ENCODE peak calls at places on chromosome 16, in six cellular contexts. One of them, this sample, is unnamed.

GRCh38 chr16:53912155-53912554 is 208.2 kb downstream of the FTO start:
- DNase-seq in adrenal gland: no peak
- DNase-seq in tibial nerve: no peak
- DNase-seq in HL-60: no peak
- DNase-seq in BE2C: no peak
- DNase-seq in prostate gland: no peak
- DNase-seq in this sample: no peak

GRCh38 chr16:22787456-22788189 is 26.3 kb upstream of the HS3ST2 start:
- DNase-seq in adrenal gland: no peak
- DNase-seq in HL-60: peak; percentile 53
- DNase-seq in prostate gland: peak; percentile 29
- DNase-seq in tibial nerve: no peak
- DNase-seq in BE2C: peak; percentile 74
- DNase-seq in this sample: no peak

GRCh38 chr16:2432286-2432685 is 3.0 kb downstream of the CCNF start:
- DNase-seq in tibial nerve: no peak
- DNase-seq in HL-60: no peak
- DNase-seq in BE2C: no peak
- DNase-seq in adrenal gland: no peak
- DNase-seq in prostate gland: no peak
- DNase-seq in this sample: no peak

GRCh38 chr16:55056585-55057520 is 126.2 kb downstream of the IRX5 start:
- DNase-seq in HL-60: no peak
- DNase-seq in prostate gland: no peak
- DNase-seq in tibial nerve: no peak
- DNase-seq in adrenal gland: no peak
- DNase-seq in BE2C: peak; percentile 60
- DNase-seq in this sample: no peak

GRCh38 chr16:5041604-5042133 is 7.9 kb upstream of the NAGPA start:
- DNase-seq in tibial nerve: no peak
- DNase-seq in prostate gland: no peak
- DNase-seq in adrenal gland: no peak
- DNase-seq in BE2C: no peak
- DNase-seq in HL-60: no peak
- DNase-seq in this sample: no peak

GRCh38 chr16:76502555-76502954 is 225.4 kb downstream of the CNTNAP4 start:
- DNase-seq in BE2C: no peak
- DNase-seq in HL-60: no peak
- DNase-seq in adrenal gland: no peak
- DNase-seq in prostate gland: no peak
- DNase-seq in tibial nerve: no peak
- DNase-seq in this sample: no peak

GRCh38 chr16:31193874-31194273 is 8.7 kb downstream of the PYCARD start:
- DNase-seq in tibial nerve: no peak
- DNase-seq in prostate gland: no peak
- DNase-seq in adrenal gland: no peak
- DNase-seq in BE2C: no peak
- DNase-seq in HL-60: no peak
- DNase-seq in this sample: no peak

GRCh38 chr16:58031016-58031800 is 5.7 kb downstream of the MMP15 start:
- DNase-seq in BE2C: no peak
- DNase-seq in HL-60: peak; percentile 20
- DNase-seq in prostate gland: no peak
- DNase-seq in tibial nerve: no peak
- DNase-seq in adrenal gland: no peak
- DNase-seq in this sample: no peak

GRCh38 chr16:11386054-11386680 is 40.9 kb downstream of the RMI2 start:
- DNase-seq in tibial nerve: no peak
- DNase-seq in HL-60: no peak
- DNase-seq in prostate gland: no peak
- DNase-seq in BE2C: no peak
- DNase-seq in adrenal gland: no peak
- DNase-seq in this sample: no peak

GRCh38 chr16:61858996-61859395 is 177.2 kb downstream of the CDH8 start:
- DNase-seq in tibial nerve: no peak
- DNase-seq in HL-60: no peak
- DNase-seq in BE2C: no peak
- DNase-seq in adrenal gland: no peak
- DNase-seq in prostate gland: no peak
- DNase-seq in this sample: no peak

GRCh38 chr16:19524356-19524865 is 669 bp downstream of the CCP110 start:
- DNase-seq in tibial nerve: no peak
- DNase-seq in BE2C: no peak
- DNase-seq in adrenal gland: no peak
- DNase-seq in prostate gland: no peak
- DNase-seq in HL-60: no peak
- DNase-seq in this sample: no peak

GRCh38 chr16:54066451-54067056 is 220.0 kb downstream of the IRX3 start:
- DNase-seq in BE2C: no peak
- DNase-seq in tibial nerve: no peak
- DNase-seq in HL-60: no peak
- DNase-seq in adrenal gland: peak; percentile 53
- DNase-seq in prostate gland: no peak
- DNase-seq in this sample: no peak

GRCh38 chr16:88131256-88131655 is 180.0 kb downstream of the BANP start:
- DNase-seq in adrenal gland: no peak
- DNase-seq in tibial nerve: no peak
- DNase-seq in prostate gland: no peak
- DNase-seq in HL-60: no peak
- DNase-seq in BE2C: no peak
- DNase-seq in this sample: no peak

GRCh38 chr16:2426941-2427361 is 2.3 kb upstream of the CCNF start:
- DNase-seq in adrenal gland: no peak
- DNase-seq in tibial nerve: no peak
- DNase-seq in BE2C: peak; percentile 57
- DNase-seq in HL-60: no peak
- DNase-seq in prostate gland: no peak
- DNase-seq in this sample: no peak

GRCh38 chr16:78040396-78040795 is 18.0 kb downstream of the CLEC3A start:
- DNase-seq in tibial nerve: no peak
- DNase-seq in adrenal gland: no peak
- DNase-seq in HL-60: no peak
- DNase-seq in BE2C: no peak
- DNase-seq in prostate gland: no peak
- DNase-seq in this sample: no peak

GRCh38 chr16:78048319-78048718 is 26.0 kb downstream of the CLEC3A start:
- DNase-seq in prostate gland: no peak
- DNase-seq in tibial nerve: no peak
- DNase-seq in BE2C: no peak
- DNase-seq in adrenal gland: no peak
- DNase-seq in HL-60: no peak
- DNase-seq in this sample: no peak

DNA sequence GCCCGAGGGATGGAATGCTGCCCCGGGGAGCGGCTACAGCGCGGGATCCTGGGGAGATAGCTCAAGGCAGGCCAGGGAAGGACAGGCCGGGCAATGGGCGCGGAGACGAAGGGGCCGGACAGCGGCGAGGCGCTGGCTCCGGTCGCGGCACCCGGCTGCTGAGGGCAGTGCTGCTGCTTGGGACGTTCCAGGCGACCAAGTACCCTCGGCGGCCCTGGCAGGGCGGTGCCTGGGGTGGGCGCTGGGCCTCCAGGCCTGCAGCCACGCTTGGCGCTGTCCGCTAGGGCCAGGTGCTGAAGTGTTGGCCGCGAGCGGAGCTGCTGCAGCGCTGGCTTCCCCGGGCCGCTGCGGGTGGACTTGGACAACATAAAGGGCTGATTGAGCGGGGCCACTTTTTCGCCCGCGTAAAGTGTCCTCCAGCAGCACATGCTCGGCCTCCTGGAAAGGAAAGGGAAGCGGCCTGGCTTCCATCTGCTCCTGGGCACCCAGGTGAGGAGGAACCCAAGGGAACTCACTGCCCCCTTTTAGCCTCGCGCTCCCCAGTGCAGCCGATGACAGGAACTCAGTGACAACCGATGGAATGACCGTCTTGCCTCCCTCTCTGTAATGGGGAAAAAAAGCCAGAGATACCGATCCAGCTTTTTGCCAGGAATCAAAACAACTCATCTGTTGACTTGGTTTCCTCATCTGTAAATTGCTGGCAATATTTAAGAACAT is 23.7 kb downstream of the CLEC3A start:
- DNase-seq in HL-60: no peak
- DNase-seq in adrenal gland: peak; percentile 78
- DNase-seq in prostate gland: peak; percentile 47
- DNase-seq in BE2C: no peak
- DNase-seq in tibial nerve: no peak
- DNase-seq in this sample: peak; percentile 36
- TF ChIP-seq CTCF in HL-60: no peak
- TF ChIP-seq CTCF in adrenal gland: no peak
- TF ChIP-seq CTCF in prostate gland: no peak
- TF ChIP-seq CTCF in BE2C: no peak
- TF ChIP-seq CTCF in tibial nerve: no peak
- TF ChIP-seq CTCF in this sample: no peak

GRCh38 chr16:25051446-25052160 is 36.4 kb upstream of the ARHGAP17 start:
- DNase-seq in adrenal gland: no peak
- DNase-seq in BE2C: no peak
- DNase-seq in tibial nerve: no peak
- DNase-seq in prostate gland: no peak
- DNase-seq in HL-60: no peak
- DNase-seq in this sample: no peak
- H3K4me3 ChIP-seq in adrenal gland: no peak overlapping the region
- H3K4me3 ChIP-seq in BE2C: no peak overlapping the region
- H3K4me3 ChIP-seq in tibial nerve: peak overlapping the region; percentile 13
- H3K4me3 ChIP-seq in prostate gland: no peak overlapping the region
- H3K4me3 ChIP-seq in HL-60: no peak overlapping the region
- H3K4me3 ChIP-seq in this sample: no peak overlapping the region

GRCh38 chr16:66658143-66658859 is 38.2 kb downstream of the CMTM4 start:
- DNase-seq in HL-60: no peak
- DNase-seq in prostate gland: no peak
- DNase-seq in adrenal gland: no peak
- DNase-seq in tibial nerve: no peak
- DNase-seq in BE2C: no peak
- DNase-seq in this sample: no peak

GRCh38 chr16:66662445-66663194 is 33.9 kb downstream of the CMTM4 start:
- DNase-seq in adrenal gland: no peak
- DNase-seq in tibial nerve: no peak
- DNase-seq in prostate gland: no peak
- DNase-seq in BE2C: peak; percentile 42
- DNase-seq in HL-60: no peak
- DNase-seq in this sample: no peak

GRCh38 chr16:66658860-66659190 is 37.7 kb downstream of the CMTM4 start:
- DNase-seq in tibial nerve: no peak
- DNase-seq in prostate gland: no peak
- DNase-seq in HL-60: no peak
- DNase-seq in adrenal gland: no peak
- DNase-seq in BE2C: no peak
- DNase-seq in this sample: no peak

GRCh38 chr16:66661210-66661560 is 35.4 kb downstream of the CMTM4 start:
- DNase-seq in adrenal gland: no peak
- DNase-seq in BE2C: peak; percentile 38
- DNase-seq in tibial nerve: no peak
- DNase-seq in prostate gland: no peak
- DNase-seq in HL-60: no peak
- DNase-seq in this sample: no peak

DNA sequence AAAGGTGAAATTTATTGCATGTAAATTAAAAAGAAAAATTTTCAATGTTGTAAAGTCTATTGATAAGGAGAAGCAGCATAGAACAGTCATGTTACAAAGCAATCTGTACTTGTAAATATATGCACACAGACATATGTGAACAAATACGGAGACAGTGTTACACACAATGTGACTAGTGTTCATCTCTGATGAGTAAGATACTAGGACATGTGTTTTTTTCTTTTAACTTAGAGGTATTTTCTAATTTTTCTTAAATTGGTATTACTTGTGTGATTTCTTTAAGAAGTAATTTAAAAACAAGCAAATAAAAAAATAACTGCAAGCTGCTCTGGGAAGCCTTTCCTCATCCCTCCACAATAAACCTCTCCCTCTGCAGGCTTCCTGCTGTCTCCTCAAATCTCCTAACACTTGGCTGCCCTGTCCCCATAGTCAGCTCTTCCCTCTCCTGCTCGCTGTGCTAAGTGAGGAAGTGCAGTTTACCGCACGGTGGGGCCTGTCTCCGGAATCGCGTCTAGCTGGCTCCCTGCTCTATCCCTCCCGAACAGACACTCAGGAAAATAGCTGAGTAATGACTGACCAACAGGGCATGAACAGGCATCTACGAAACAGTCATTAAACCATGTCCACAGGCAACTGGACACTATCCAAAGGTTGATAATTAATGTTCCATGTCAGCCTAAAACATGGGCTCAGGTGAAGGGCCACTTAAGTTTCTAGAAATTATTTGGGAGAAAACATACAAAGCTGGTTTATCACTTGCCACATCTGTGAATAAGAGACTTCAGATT is 35.9 kb downstream of the CMTM4 start:
- DNase-seq in BE2C: peak; percentile 90
- DNase-seq in adrenal gland: peak; percentile 60
- DNase-seq in HL-60: no peak
- DNase-seq in prostate gland: peak; percentile 62
- DNase-seq in tibial nerve: peak; percentile 18
- DNase-seq in this sample: peak; percentile 46
- TF ChIP-seq CTCF in BE2C: peak; percentile 47
- TF ChIP-seq CTCF in adrenal gland: peak; percentile 18
- TF ChIP-seq CTCF in HL-60: no peak
- TF ChIP-seq CTCF in prostate gland: no peak
- TF ChIP-seq CTCF in tibial nerve: no peak
- TF ChIP-seq CTCF in this sample: no peak

GRCh38 chr16:86511317-86512161 is 1.2 kb downstream of the FOXF1 start:
- DNase-seq in prostate gland: no peak
- DNase-seq in BE2C: no peak
- DNase-seq in adrenal gland: no peak
- DNase-seq in HL-60: no peak
- DNase-seq in tibial nerve: no peak
- DNase-seq in this sample: no peak

GRCh38 chr16:86514656-86515376 is 4.5 kb downstream of the FOXF1 start:
- DNase-seq in tibial nerve: no peak
- DNase-seq in adrenal gland: no peak
- DNase-seq in BE2C: no peak
- DNase-seq in HL-60: no peak
- DNase-seq in prostate gland: no peak
- DNase-seq in this sample: no peak

GRCh38 chr16:86512301-86512859 is 2.1 kb downstream of the FOXF1 start:
- DNase-seq in BE2C: no peak
- DNase-seq in adrenal gland: no peak
- DNase-seq in HL-60: no peak
- DNase-seq in prostate gland: no peak
- DNase-seq in tibial nerve: no peak
- DNase-seq in this sample: no peak

GRCh38 chr16:86513471-86514277 is 3.3 kb downstream of the FOXF1 start:
- DNase-seq in adrenal gland: no peak
- DNase-seq in tibial nerve: no peak
- DNase-seq in HL-60: no peak
- DNase-seq in prostate gland: no peak
- DNase-seq in BE2C: no peak
- DNase-seq in this sample: no peak

DNA sequence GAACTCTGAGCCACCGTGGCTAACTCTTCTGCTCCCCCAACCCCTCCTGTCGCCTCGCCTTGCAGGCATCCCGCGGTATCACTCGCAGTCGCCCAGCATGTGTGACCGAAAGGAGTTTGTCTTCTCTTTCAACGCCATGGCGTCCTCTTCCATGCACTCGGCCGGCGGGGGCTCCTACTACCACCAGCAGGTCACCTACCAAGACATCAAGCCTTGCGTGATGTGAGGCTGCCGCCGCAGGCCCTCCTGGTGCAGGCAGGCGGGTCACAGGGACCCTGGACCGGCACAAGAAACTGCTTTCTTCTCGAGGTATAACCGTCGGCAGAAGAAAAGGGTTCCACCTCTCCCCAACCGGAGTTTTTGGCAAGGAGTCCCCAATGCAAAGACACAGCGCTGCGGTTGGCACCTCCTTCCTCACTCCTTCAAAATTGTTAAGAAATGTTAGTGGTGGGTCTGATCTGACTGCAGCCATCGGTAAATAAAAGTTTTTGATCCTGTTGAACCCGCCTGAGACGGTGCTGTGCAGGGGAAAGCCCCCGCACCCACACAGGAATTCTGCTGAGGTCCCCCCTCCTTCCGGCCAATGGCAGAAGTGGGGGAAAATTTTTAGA is 2.6 kb downstream of the FOXF1 start:
- DNase-seq in HL-60: no peak
- DNase-seq in prostate gland: no peak
- DNase-seq in BE2C: no peak
- DNase-seq in adrenal gland: no peak
- DNase-seq in tibial nerve: no peak
- DNase-seq in this sample: no peak
- H3K4me3 ChIP-seq in HL-60: no peak overlapping the region
- H3K4me3 ChIP-seq in prostate gland: peak overlapping the region; percentile 48
- H3K4me3 ChIP-seq in BE2C: no peak overlapping the region
- H3K4me3 ChIP-seq in adrenal gland: no peak overlapping the region
- H3K4me3 ChIP-seq in tibial nerve: no peak overlapping the region
- H3K4me3 ChIP-seq in this sample: peak overlapping the region; percentile 52